ENCODE peak calls at places on chromosomes 12 and 14, in eight cellular contexts. L, X, U, F, P, Y, A and J are unnamed samples.

GRCh38 chr12:104460041-104460757 is 3.5 kb downstream of the CHST11 start:
- DNase-seq in A (no peak), L (no peak), Y (no peak), U (no peak), P (no peak), X (no peak), F (no peak), J (no peak)

GRCh38 chr12:14879222-14879933 is 6.3 kb downstream of the MGP start:
- DNase-seq in L (no peak), Y (no peak), U (no peak), X (no peak), F (no peak), P (no peak), A (no peak), J (no peak)

GRCh38 chr12:14514946-14515345 is 52.7 kb downstream of the PLBD1 start:
- DNase-seq in Y (no peak), F (no peak), L (no peak), A (no peak), U (peak), X (peak), P (peak), J (no peak)

GRCh38 chr12:104720346-104721064 is 237.6 kb downstream of the SLC41A2 start:
- DNase-seq in F (no peak), A (no peak), Y (no peak), L (no peak), U (peak), P (no peak), X (no peak), J (peak)

GRCh38 chr14:96204151-96205058 is at the start of gene BDKRB2:
- DNase-seq in Y (peak), X (peak), A (peak), P (peak), L (peak), F (peak), U (peak), J (peak)

GRCh38 chr12:16449459-16449858 is 102.0 kb downstream of the MGST1 start:
- DNase-seq in X (no peak), P (no peak), F (no peak), U (no peak), Y (no peak), A (no peak), L (no peak), J (no peak)

GRCh38 chr12:3795096-3795799 is 42.3 kb upstream of the CRACR2A start:
- DNase-seq in X (no peak), U (no peak), F (no peak), L (no peak), A (no peak), P (peak), Y (no peak), J (no peak)

GRCh38 chr12:67651380-67651695 is 2.8 kb downstream of the DYRK2 start:
- DNase-seq in F (peak), L (peak), X (peak), U (peak), Y (no peak), P (peak), A (no peak), J (peak)

GRCh38 chr12:19397534-19397933 is 41.8 kb upstream of the AEBP2 start:
- DNase-seq in F (no peak), X (no peak), P (peak), A (peak), Y (no peak), L (no peak), U (no peak), J (no peak)